ENCODE peak calls at places on chromosomes 5 and 9, in ten cellular contexts. One of them, this sample, is unnamed.
A peak's percentile ranks its signal among the peaks of the same experiment; 100 is the strongest.

GRCh38 chr9:136527721-136528710 is 17.8 kb downstream of the NOTCH1 start:
- DNase-seq in right atrium auricular region: no peak
- DNase-seq in left ventricle myocardium inferior: no peak
- DNase-seq in OCI-LY7: no peak
- DNase-seq in neural crest cell: no peak
- DNase-seq in RWPE1: peak; percentile 76
- DNase-seq in A549: peak; percentile 48
- DNase-seq in tibial artery: no peak
- DNase-seq in dorsolateral prefrontal cortex: no peak
- DNase-seq in colonic mucosa: peak; percentile 88
- DNase-seq in this sample: no peak

GRCh38 chr5:150302301-150303069 is at the start of gene ARSI:
- DNase-seq in dorsolateral prefrontal cortex: no peak
- DNase-seq in OCI-LY7: no peak
- DNase-seq in neural crest cell: no peak
- DNase-seq in colonic mucosa: peak; percentile 42
- DNase-seq in tibial artery: no peak
- DNase-seq in A549: peak; percentile 85
- DNase-seq in left ventricle myocardium inferior: peak; percentile 34
- DNase-seq in right atrium auricular region: no peak
- DNase-seq in RWPE1: peak; percentile 91
- DNase-seq in this sample: peak; percentile 60

GRCh38 chr5:128537306-128537998 is 593 bp downstream of the FBN2 start:
- DNase-seq in left ventricle myocardium inferior: peak; percentile 23
- DNase-seq in right atrium auricular region: no peak
- DNase-seq in neural crest cell: peak; percentile 36
- DNase-seq in tibial artery: peak; percentile 55
- DNase-seq in OCI-LY7: no peak
- DNase-seq in A549: peak; percentile 26
- DNase-seq in colonic mucosa: no peak
- DNase-seq in RWPE1: peak; percentile 49
- DNase-seq in dorsolateral prefrontal cortex: peak; percentile 23
- DNase-seq in this sample: peak; percentile 59

GRCh38 chr9:85172001-85172978 is 502.8 kb downstream of the NTRK2 start:
- DNase-seq in OCI-LY7: no peak
- DNase-seq in dorsolateral prefrontal cortex: no peak
- DNase-seq in RWPE1: peak; percentile 77
- DNase-seq in tibial artery: no peak
- DNase-seq in left ventricle myocardium inferior: peak; percentile 16
- DNase-seq in colonic mucosa: no peak
- DNase-seq in neural crest cell: no peak
- DNase-seq in A549: no peak
- DNase-seq in right atrium auricular region: no peak
- DNase-seq in this sample: no peak

GRCh38 chr5:53434566-53434965 is 45.9 kb upstream of the FST start:
- DNase-seq in OCI-LY7: no peak
- DNase-seq in right atrium auricular region: no peak
- DNase-seq in A549: no peak
- DNase-seq in colonic mucosa: no peak
- DNase-seq in RWPE1: no peak
- DNase-seq in dorsolateral prefrontal cortex: no peak
- DNase-seq in neural crest cell: no peak
- DNase-seq in left ventricle myocardium inferior: no peak
- DNase-seq in tibial artery: no peak
- DNase-seq in this sample: no peak

GRCh38 chr9:114434878-114435311 is 47.1 kb upstream of the AKNA start:
- DNase-seq in tibial artery: no peak
- DNase-seq in right atrium auricular region: no peak
- DNase-seq in RWPE1: peak; percentile 91
- DNase-seq in OCI-LY7: peak; percentile 57
- DNase-seq in colonic mucosa: no peak
- DNase-seq in left ventricle myocardium inferior: no peak
- DNase-seq in A549: peak; percentile 63
- DNase-seq in neural crest cell: no peak
- DNase-seq in dorsolateral prefrontal cortex: no peak
- DNase-seq in this sample: peak; percentile 34

GRCh38 chr9:129489838-129490582 is 130.9 kb downstream of the C9orf50 start:
- DNase-seq in A549: no peak
- DNase-seq in left ventricle myocardium inferior: no peak
- DNase-seq in dorsolateral prefrontal cortex: no peak
- DNase-seq in RWPE1: no peak
- DNase-seq in neural crest cell: no peak
- DNase-seq in right atrium auricular region: no peak
- DNase-seq in tibial artery: peak; percentile 75
- DNase-seq in OCI-LY7: no peak
- DNase-seq in colonic mucosa: no peak
- DNase-seq in this sample: no peak

GRCh38 chr5:16453609-16454008 is 12.0 kb downstream of the ZNF622 start:
- DNase-seq in dorsolateral prefrontal cortex: no peak
- DNase-seq in A549: no peak
- DNase-seq in colonic mucosa: no peak
- DNase-seq in tibial artery: no peak
- DNase-seq in left ventricle myocardium inferior: no peak
- DNase-seq in neural crest cell: no peak
- DNase-seq in right atrium auricular region: no peak
- DNase-seq in RWPE1: no peak
- DNase-seq in OCI-LY7: no peak
- DNase-seq in this sample: no peak

GRCh38 chr9:107312651-107313050 is 29.6 kb downstream of the RAD23B start:
- DNase-seq in left ventricle myocardium inferior: peak; percentile 28
- DNase-seq in OCI-LY7: no peak
- DNase-seq in right atrium auricular region: no peak
- DNase-seq in tibial artery: no peak
- DNase-seq in dorsolateral prefrontal cortex: no peak
- DNase-seq in neural crest cell: no peak
- DNase-seq in colonic mucosa: no peak
- DNase-seq in RWPE1: no peak
- DNase-seq in A549: no peak
- DNase-seq in this sample: no peak

GRCh38 chr5:5497132-5497748 is 74.8 kb downstream of the ICE1 start:
- DNase-seq in colonic mucosa: peak; percentile 24
- DNase-seq in dorsolateral prefrontal cortex: peak; percentile 75
- DNase-seq in RWPE1: peak; percentile 55
- DNase-seq in OCI-LY7: peak; percentile 39
- DNase-seq in right atrium auricular region: peak; percentile 68
- DNase-seq in neural crest cell: peak; percentile 33
- DNase-seq in left ventricle myocardium inferior: peak; percentile 34
- DNase-seq in A549: peak; percentile 54
- DNase-seq in tibial artery: peak; percentile 72
- DNase-seq in this sample: peak; percentile 56

GRCh38 chr5:165495829-165496380 is 1990.5 kb downstream of the MAT2B start:
- DNase-seq in tibial artery: no peak
- DNase-seq in left ventricle myocardium inferior: no peak
- DNase-seq in right atrium auricular region: no peak
- DNase-seq in neural crest cell: no peak
- DNase-seq in OCI-LY7: no peak
- DNase-seq in dorsolateral prefrontal cortex: no peak
- DNase-seq in colonic mucosa: no peak
- DNase-seq in A549: no peak
- DNase-seq in RWPE1: no peak
- DNase-seq in this sample: no peak

GRCh38 chr5:165502893-165503696 is 1997.7 kb downstream of the MAT2B start:
- DNase-seq in RWPE1: no peak
- DNase-seq in A549: no peak
- DNase-seq in tibial artery: no peak
- DNase-seq in neural crest cell: no peak
- DNase-seq in colonic mucosa: no peak
- DNase-seq in left ventricle myocardium inferior: no peak
- DNase-seq in dorsolateral prefrontal cortex: no peak
- DNase-seq in OCI-LY7: no peak
- DNase-seq in right atrium auricular region: no peak
- DNase-seq in this sample: no peak

DNA sequence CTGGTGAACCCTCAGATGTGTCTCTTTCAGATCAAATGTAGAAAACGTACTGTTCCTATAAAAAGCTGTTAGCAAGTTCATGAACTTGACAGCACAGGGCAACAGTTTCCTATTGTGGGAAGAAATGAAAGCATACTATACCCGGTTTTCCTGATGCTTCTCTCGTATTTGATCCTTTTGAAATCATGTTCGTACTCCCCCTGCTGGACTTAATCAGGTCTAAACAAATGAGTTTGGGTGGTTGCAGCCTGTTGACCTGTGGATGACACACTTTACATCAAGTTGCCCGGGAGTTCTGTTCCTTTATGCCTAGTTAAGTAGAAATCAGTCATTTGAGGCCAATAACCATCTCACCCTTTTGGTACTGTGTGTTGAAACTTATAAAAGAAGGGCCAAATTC is 1992.3 kb downstream of the MAT2B start:
- DNase-seq in RWPE1: peak; percentile 37
- DNase-seq in OCI-LY7: no peak
- DNase-seq in left ventricle myocardium inferior: no peak
- DNase-seq in right atrium auricular region: no peak
- DNase-seq in A549: peak; percentile 2
- DNase-seq in tibial artery: no peak
- DNase-seq in neural crest cell: no peak
- DNase-seq in colonic mucosa: no peak
- DNase-seq in dorsolateral prefrontal cortex: no peak
- DNase-seq in this sample: peak; percentile 14
- TF ChIP-seq CTCF in RWPE1: peak; percentile 24
- TF ChIP-seq CTCF in OCI-LY7: peak; percentile 28
- TF ChIP-seq CTCF in left ventricle myocardium inferior: peak; percentile 10
- TF ChIP-seq CTCF in right atrium auricular region: peak; percentile 20
- TF ChIP-seq CTCF in A549: peak; percentile 27
- TF ChIP-seq CTCF in tibial artery: no peak
- TF ChIP-seq CTCF in neural crest cell: peak; percentile 50
- TF ChIP-seq CTCF in colonic mucosa: no peak
- TF ChIP-seq CTCF in dorsolateral prefrontal cortex: no peak
- TF ChIP-seq CTCF in this sample: peak; percentile 49

GRCh38 chr9:113355197-113355596 is 5.9 kb downstream of the BSPRY start:
- DNase-seq in A549: no peak
- DNase-seq in colonic mucosa: no peak
- DNase-seq in right atrium auricular region: no peak
- DNase-seq in RWPE1: no peak
- DNase-seq in tibial artery: no peak
- DNase-seq in dorsolateral prefrontal cortex: no peak
- DNase-seq in left ventricle myocardium inferior: no peak
- DNase-seq in OCI-LY7: peak; percentile 33
- DNase-seq in neural crest cell: no peak
- DNase-seq in this sample: no peak
- TF ChIP-seq CTCF in A549: peak; percentile 14
- TF ChIP-seq CTCF in colonic mucosa: no peak
- TF ChIP-seq CTCF in right atrium auricular region: no peak
- TF ChIP-seq CTCF in RWPE1: no peak
- TF ChIP-seq CTCF in tibial artery: no peak
- TF ChIP-seq CTCF in dorsolateral prefrontal cortex: no peak
- TF ChIP-seq CTCF in left ventricle myocardium inferior: no peak
- TF ChIP-seq CTCF in OCI-LY7: peak; percentile 56
- TF ChIP-seq CTCF in neural crest cell: no peak
- TF ChIP-seq CTCF in this sample: no peak

GRCh38 chr9:128150594-128151342 is 1.5 kb downstream of the LCN2 start:
- DNase-seq in right atrium auricular region: no peak
- DNase-seq in A549: peak; percentile 33
- DNase-seq in neural crest cell: no peak
- DNase-seq in left ventricle myocardium inferior: no peak
- DNase-seq in OCI-LY7: peak; percentile 50
- DNase-seq in dorsolateral prefrontal cortex: no peak
- DNase-seq in colonic mucosa: peak; percentile 77
- DNase-seq in tibial artery: peak; percentile 63
- DNase-seq in RWPE1: no peak
- DNase-seq in this sample: peak; percentile 56
- TF ChIP-seq CTCF in right atrium auricular region: no peak
- TF ChIP-seq CTCF in A549: peak; percentile 9
- TF ChIP-seq CTCF in neural crest cell: peak; percentile 37
- TF ChIP-seq CTCF in left ventricle myocardium inferior: peak; percentile 44
- TF ChIP-seq CTCF in OCI-LY7: peak; percentile 71
- TF ChIP-seq CTCF in dorsolateral prefrontal cortex: no peak
- TF ChIP-seq CTCF in colonic mucosa: no peak
- TF ChIP-seq CTCF in tibial artery: no peak
- TF ChIP-seq CTCF in RWPE1: no peak
- TF ChIP-seq CTCF in this sample: no peak

DNA sequence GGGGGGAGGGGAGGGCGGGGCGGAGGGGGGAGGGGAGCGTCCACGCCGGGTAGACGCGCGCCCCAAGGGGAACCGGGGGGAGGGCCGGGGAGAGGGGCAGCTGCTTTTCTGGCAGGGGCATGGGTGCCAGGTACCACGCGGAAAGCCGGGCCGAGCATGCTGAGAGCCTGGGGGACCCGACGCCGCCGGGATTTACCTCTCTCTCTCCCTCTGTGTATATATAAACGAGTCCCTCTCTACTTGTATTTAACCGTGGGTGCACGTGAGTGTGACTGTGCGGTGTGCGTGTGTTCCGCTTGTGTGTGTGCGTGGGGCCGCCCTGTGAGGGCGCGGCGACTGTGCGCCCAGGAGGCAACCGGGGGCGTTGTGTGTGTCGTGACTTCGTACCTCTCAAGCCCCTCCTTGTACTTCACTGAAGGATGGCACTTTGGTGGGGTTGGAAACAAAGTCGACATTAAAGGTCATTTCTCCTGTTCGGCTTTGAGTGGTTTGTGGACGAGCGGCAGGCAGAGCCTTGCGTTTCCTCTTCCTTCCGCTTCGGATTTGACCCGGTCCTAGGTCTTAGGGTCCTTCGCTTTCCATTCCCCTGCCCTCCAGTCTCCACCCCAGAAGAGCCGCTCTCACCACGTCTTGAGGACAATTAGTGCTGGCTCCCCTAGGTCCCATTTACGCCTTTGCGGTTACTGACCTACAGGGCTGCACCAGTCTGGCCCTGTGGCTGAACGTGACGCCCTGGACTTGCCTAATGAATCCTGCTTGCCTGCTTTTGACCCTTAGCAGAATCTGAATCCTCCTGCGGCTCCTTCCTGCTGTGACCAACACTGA is 36.2 kb upstream of the TTC1 start:
- DNase-seq in tibial artery: no peak
- DNase-seq in left ventricle myocardium inferior: no peak
- DNase-seq in dorsolateral prefrontal cortex: no peak
- DNase-seq in colonic mucosa: no peak
- DNase-seq in right atrium auricular region: no peak
- DNase-seq in A549: no peak
- DNase-seq in OCI-LY7: no peak
- DNase-seq in neural crest cell: no peak
- DNase-seq in RWPE1: no peak
- DNase-seq in this sample: no peak
- TF ChIP-seq CTCF in tibial artery: no peak
- TF ChIP-seq CTCF in left ventricle myocardium inferior: no peak
- TF ChIP-seq CTCF in dorsolateral prefrontal cortex: no peak
- TF ChIP-seq CTCF in colonic mucosa: no peak
- TF ChIP-seq CTCF in right atrium auricular region: no peak
- TF ChIP-seq CTCF in A549: no peak
- TF ChIP-seq CTCF in OCI-LY7: no peak
- TF ChIP-seq CTCF in neural crest cell: no peak
- TF ChIP-seq CTCF in RWPE1: no peak
- TF ChIP-seq CTCF in this sample: no peak